ENCODE peak calls at places on chromosomes 11 and 22, in five cellular contexts. B is RWPE1, M is uterus, X is kidney glomerular epithelial cell, Q is HT1080. W is an unnamed sample.

GRCh38 chr11:20156280-20156875 is 3.9 kb downstream of the DBX1 start:
- DNase-seq in B (no peak), Q (no peak), X (no peak), M (no peak), W (no peak)

GRCh38 chr11:72576196-72576595 is 98.0 kb downstream of the PDE2A start:
- DNase-seq in M (no peak), B (no peak), X (no peak), Q (no peak), W (no peak)

GRCh38 chr22:37430941-37431340 is 3.7 kb upstream of the ELFN2 start:
- DNase-seq in B (no peak), M (no peak), X (peak; percentile 49), Q (no peak), W (no peak)

GRCh38 chr11:31641477-31642062 is 132.0 kb downstream of the ELP4 start:
- DNase-seq in M (no peak), X (peak; percentile 12), Q (peak; percentile 30), B (peak; percentile 16), W (no peak)

GRCh38 chr11:109696191-109696897 is 274.4 kb downstream of the C11orf87 start:
- DNase-seq in X (no peak), M (no peak), Q (peak; percentile 90), B (peak; percentile 78), W (no peak)

GRCh38 chr11:47558695-47559094 is 5.8 kb upstream of the CELF1 start:
- DNase-seq in B (no peak), Q (no peak), M (no peak), X (no peak), W (no peak)

GRCh38 chr11:289706-290620 is 1.0 kb downstream of the PGGHG start:
- DNase-seq in Q (no peak), B (no peak), M (peak; percentile 16), X (no peak), W (no peak)

GRCh38 chr22:29621761-29622526 is 18.5 kb downstream of the NF2 start:
- DNase-seq in X (peak; percentile 99), M (no peak), Q (peak; percentile 97), B (peak; percentile 83), W (no peak)

GRCh38 chr11:128195057-128195751 is 392.2 kb downstream of the ETS1 start:
- DNase-seq in B (no peak), X (no peak), M (no peak), Q (no peak), W (no peak)

GRCh38 chr11:61297741-61298140 is 2.6 kb upstream of the VWCE start:
- DNase-seq in Q (peak; percentile 94), B (peak; percentile 74), X (peak; percentile 89), M (peak; percentile 47), W (no peak)

GRCh38 chr11:73969091-73969490 is 13.6 kb downstream of the UCP2 start:
- DNase-seq in Q (no peak), X (no peak), M (no peak), B (no peak), W (no peak)

GRCh38 chr11:2558402-2558801 is 113.6 kb downstream of the KCNQ1 start:
- DNase-seq in B (no peak), M (no peak), X (no peak), Q (no peak), W (no peak)

GRCh38 chr11:11071483-11071882 is 213.6 kb upstream of the ZBED5 start:
- DNase-seq in Q (no peak), B (no peak), M (no peak), X (no peak), W (no peak)

GRCh38 chr11:96145163-96145585 is 197.8 kb downstream of the MAML2 start:
- DNase-seq in B (no peak), Q (no peak), M (no peak), X (no peak), W (no peak)

GRCh38 chr11:101466352-101466751 is 117.5 kb downstream of the TRPC6 start:
- DNase-seq in B (no peak), M (no peak), Q (peak; percentile 32), X (no peak), W (no peak)

GRCh38 chr11:45527898-45528297 is 137.5 kb downstream of the CHST1 start:
- DNase-seq in Q (no peak), X (no peak), M (no peak), B (peak; percentile 12), W (no peak)

GRCh38 chr11:569273-569885 is 6.9 kb upstream of the PHRF1 start:
- DNase-seq in X (no peak), Q (no peak), B (no peak), M (no peak), W (peak; percentile 47)

GRCh38 chr22:29907753-29908515 is 25.0 kb downstream of the MTMR3 start:
- DNase-seq in Q (peak; percentile 94), M (peak; percentile 74), B (peak; percentile 82), X (peak; percentile 92), W (peak; percentile 83)

GRCh38 chr22:24695958-24696511 is 78.5 kb downstream of the PIWIL3 start:
- DNase-seq in Q (no peak), X (no peak), M (no peak), B (no peak), W (no peak)

GRCh38 chr11:12389676-12390075 is 12.3 kb downstream of the PARVA start:
- DNase-seq in B (peak; percentile 73), X (no peak), Q (no peak), M (no peak), W (no peak)

GRCh38 chr11:37502202-37502601 is 904.2 kb upstream of the RAG2 start:
- DNase-seq in X (no peak), Q (no peak), B (no peak), M (no peak), W (no peak)

GRCh38 chr22:27139935-27140493 is 482.6 kb downstream of the MIAT start:
- DNase-seq in B (peak; percentile 39), X (peak; percentile 73), Q (peak; percentile 84), M (peak; percentile 36), W (no peak)

GRCh38 chr22:49322231-49322630 is 505.4 kb downstream of the BRD1 start:
- DNase-seq in X (no peak), M (no peak), Q (no peak), B (no peak), W (peak; percentile 15)

GRCh38 chr11:125350206-125351044 is 145.6 kb downstream of the FEZ1 start:
- DNase-seq in M (no peak), X (no peak), B (no peak), Q (no peak), W (no peak)

GRCh38 chr11:86039094-86039493 is 29.8 kb downstream of the PICALM start:
- DNase-seq in X (no peak), B (no peak), Q (no peak), M (no peak), W (no peak)

GRCh38 chr11:8035225-8035846 is 45.7 kb upstream of the TUB start:
- DNase-seq in B (no peak), M (no peak), Q (no peak), X (no peak), W (no peak)

GRCh38 chr11:117678651-117679407 is 118.2 kb downstream of the DSCAML1 start:
- DNase-seq in M (no peak), Q (no peak), X (no peak), B (no peak), W (no peak)

GRCh38 chr11:33018005-33018404 is 2.3 kb downstream of the DEPDC7 start:
- DNase-seq in B (no peak), Q (no peak), X (no peak), M (no peak), W (no peak)

W was measured in ureter.